ENCODE peak calls at places on chromosome 21, in nine cellular contexts. R is fibroblast of pulmonary artery; X is AG20443; T is GM12892; E is NCI-H1436 treated with DMSO at 0.1 percent for 48 hours; W is NCI-H1694 treated with DMSO at 0.1 percent for 48 hours; J is activated CD4-positive, alpha-beta T cell treated with anti-CD3 and anti-CD28 coated beads for 4 hours; K is dermis blood vessel endothelial cell; S is right lobe of liver. B is an unnamed sample.

GRCh38 chr21:28439852-28440251 is 552.8 kb downstream of the LTN1 start:
- DNase-seq in R (no peak), X (peak), T (no peak), E (no peak), W (no peak), J (no peak), K (no peak), S (no peak), B (peak)

GRCh38 chr21:14215971-14216621 is at the start of gene RBM11:
- DNase-seq in R (peak), X (peak), T (peak), E (no peak), W (peak), J (peak), K (peak), S (peak), B (peak)

GRCh38 chr21:32965281-32965680 is 60.5 kb upstream of the OLIG2 start:
- DNase-seq in R (no peak), X (no peak), T (no peak), E (no peak), W (no peak), J (no peak), K (no peak), S (no peak), B (no peak)

GRCh38 chr21:43362928-43363314 is 64.0 kb downstream of the SIK1 start:
- DNase-seq in R (no peak), X (no peak), T (no peak), E (no peak), W (no peak), J (peak), K (no peak), S (no peak), B (no peak)

GRCh38 chr21:46078322-46078981 is 19.5 kb upstream of the COL6A2 start:
- DNase-seq in R (no peak), X (peak), T (no peak), E (no peak), W (no peak), J (no peak), K (no peak), S (peak), B (no peak)

GRCh38 chr21:34845521-34846213 is 176.9 kb downstream of the CLIC6 start:
- DNase-seq in R (peak), X (peak), T (peak), E (no peak), W (no peak), J (no peak), K (peak), S (no peak), B (peak)

GRCh38 chr21:45299026-45299863 is 11.6 kb upstream of the POFUT2 start:
- DNase-seq in R (peak), X (no peak), T (no peak), E (no peak), W (no peak), J (no peak), K (no peak), S (peak), B (no peak)

GRCh38 chr21:41993744-41994143 is 16.4 kb downstream of the ZBTB21 start:
- DNase-seq in R (peak), X (peak), T (no peak), E (no peak), W (no peak), J (no peak), K (peak), S (no peak), B (no peak)

GRCh38 chr21:24265987-24266386 is 1341.3 kb downstream of the MRPL39 start:
- DNase-seq in R (no peak), X (no peak), T (no peak), E (no peak), W (no peak), J (no peak), K (no peak), S (no peak), B (no peak)

GRCh38 chr21:45637883-45638282 is 5.6 kb upstream of the PCBP3 start:
- DNase-seq in R (no peak), X (no peak), T (no peak), E (no peak), W (no peak), J (no peak), K (no peak), S (no peak), B (no peak)

GRCh38 chr21:41615613-41616012 is 107.7 kb upstream of the TMPRSS2 start:
- DNase-seq in R (peak), X (peak), T (no peak), E (no peak), W (no peak), J (no peak), K (no peak), S (no peak), B (no peak)

GRCh38 chr21:27715131-27715530 is 748.2 kb upstream of the ADAMTS5 start:
- DNase-seq in R (no peak), X (no peak), T (no peak), E (no peak), W (peak), J (no peak), K (no peak), S (no peak), B (no peak)

GRCh38 chr21:42807938-42808613 is 71.3 kb downstream of the WDR4 start:
- DNase-seq in R (no peak), X (no peak), T (no peak), E (no peak), W (no peak), J (no peak), K (no peak), S (no peak), B (no peak)

GRCh38 chr21:45015469-45015860 is 58.9 kb upstream of the ADARB1 start:
- DNase-seq in R (no peak), X (no peak), T (no peak), E (no peak), W (no peak), J (no peak), K (no peak), S (no peak), B (no peak)

GRCh38 chr21:35476616-35477395 is 427.7 kb upstream of the RUNX1 start:
- DNase-seq in R (peak), X (peak), T (no peak), E (no peak), W (no peak), J (no peak), K (no peak), S (no peak), B (no peak)

GRCh38 chr21:42113926-42114409 is 42.9 kb downstream of the UMODL1 start:
- DNase-seq in R (no peak), X (peak), T (no peak), E (no peak), W (peak), J (no peak), K (no peak), S (peak), B (peak)

GRCh38 chr21:19557046-19557445 is 1153.5 kb upstream of the TMPRSS15 start:
- DNase-seq in R (no peak), X (no peak), T (no peak), E (no peak), W (no peak), J (no peak), K (no peak), S (no peak), B (no peak)

GRCh38 chr21:36700961-36701911 is 2.3 kb downstream of the SIM2 start:
- DNase-seq in R (no peak), X (peak), T (peak), E (no peak), W (no peak), J (no peak), K (no peak), S (no peak), B (no peak)

GRCh38 chr21:36747815-36748381 is 49.0 kb downstream of the SIM2 start:
- DNase-seq in R (peak), X (peak), T (peak), E (no peak), W (no peak), J (no peak), K (peak), S (peak), B (no peak)

GRCh38 chr21:44300262-44300959 is 558 bp downstream of the PFKL start:
- DNase-seq in R (peak), X (peak), T (peak), E (no peak), W (no peak), J (peak), K (peak), S (peak), B (no peak)

GRCh38 chr21:29196021-29196663 is 65.7 kb downstream of the MAP3K7CL start:
- DNase-seq in R (peak), X (peak), T (peak), E (no peak), W (no peak), J (peak), K (peak), S (no peak), B (no peak)

B was measured in LNCaP clone FGC.